ENCODE peak calls at places on chromosomes 3 and 15, in seven cellular contexts. J is psoas muscle, R is adipocyte, Y is thyroid gland, D is left lung, P is heart right ventricle, N is GM12878. W is an unnamed sample.
A peak's percentile ranks its signal among the peaks of the same experiment; 100 is the strongest.

GRCh38 chr3:125375950-125376679 is 990 bp upstream of the ZNF148 start:
- DNase-seq in R (peak; percentile 18), P (no peak), J (no peak), D (no peak), N (no peak), Y (no peak), W (peak; percentile 77)

GRCh38 chr3:42652611-42653302 is 740 bp upstream of the ZBTB47 start:
- DNase-seq in N (peak; percentile 16), D (peak; percentile 90), P (peak; percentile 53), Y (peak; percentile 66), J (peak; percentile 73), R (peak; percentile 82), W (peak; percentile 90)

GRCh38 chr15:91855684-91856553 is 2.4 kb downstream of the SLCO3A1 start:
- DNase-seq in R (peak; percentile 4), N (peak; percentile 33), D (no peak), P (no peak), J (no peak), Y (peak; percentile 77), W (peak; percentile 43)

GRCh38 chr3:123341871-123342630 is 106.8 kb downstream of the ADCY5 start:
- DNase-seq in Y (no peak), N (no peak), D (no peak), P (no peak), R (no peak), J (peak; percentile 42), W (no peak)

GRCh38 chr3:37622999-37623883 is 238.4 kb upstream of the CTDSPL start:
- DNase-seq in P (no peak), D (no peak), R (no peak), N (no peak), Y (no peak), J (no peak), W (no peak)

GRCh38 chr3:174125267-174125844 is 727.8 kb downstream of the NLGN1 start:
- DNase-seq in Y (no peak), D (no peak), P (peak; percentile 5), R (peak; percentile 64), N (no peak), J (no peak), W (peak; percentile 71)

GRCh38 chr3:125115640-125116039 is 59.8 kb upstream of the HEG1 start:
- DNase-seq in P (peak; percentile 20), J (no peak), N (no peak), Y (no peak), R (peak; percentile 92), D (no peak), W (no peak)

GRCh38 chr15:50145451-50145872 is 26.4 kb upstream of the ATP8B4 start:
- DNase-seq in Y (peak; percentile 17), N (peak; percentile 16), J (no peak), P (no peak), R (peak; percentile 97), D (no peak), W (peak; percentile 90)

GRCh38 chr3:86056962-86057361 is 934.0 kb downstream of the VGLL3 start:
- DNase-seq in D (no peak), R (no peak), Y (no peak), P (no peak), N (no peak), J (no peak), W (no peak)

GRCh38 chr15:57100136-57100539 is 181.7 kb downstream of the TCF12 start:
- DNase-seq in D (no peak), N (no peak), Y (no peak), J (no peak), P (no peak), R (no peak), W (no peak)

GRCh38 chr15:90530250-90531051 is 728 bp downstream of the CRTC3 start:
- DNase-seq in R (peak; percentile 65), P (peak; percentile 41), D (peak; percentile 90), Y (peak; percentile 89), N (no peak), J (peak; percentile 74), W (peak; percentile 62)

GRCh38 chr15:21267231-21267630 is 173.1 kb downstream of the POTEB3 start:
- DNase-seq in P (no peak), Y (no peak), N (no peak), D (no peak), J (no peak), R (no peak), W (peak; percentile 1)

GRCh38 chr15:82999905-83000671 is 11.4 kb downstream of the C15orf40 start:
- DNase-seq in J (no peak), P (no peak), D (no peak), Y (peak; percentile 19), R (peak; percentile 69), N (peak; percentile 43), W (peak; percentile 75)

GRCh38 chr15:48221885-48222284 is 15.8 kb downstream of the SLC12A1 start:
- DNase-seq in R (no peak), D (no peak), N (no peak), Y (no peak), J (no peak), P (no peak), W (no peak)

GRCh38 chr3:120214161-120214560 is 70.9 kb downstream of the GPR156 start:
- DNase-seq in D (no peak), P (no peak), N (no peak), R (no peak), Y (no peak), J (no peak), W (peak; percentile 44)

GRCh38 chr3:128339491-128340012 is 127.1 kb downstream of the DNAJB8 start:
- DNase-seq in Y (no peak), N (no peak), J (peak; percentile 6), D (no peak), P (no peak), R (no peak), W (no peak)

GRCh38 chr3:52233968-52234367 is 5.0 kb downstream of the TWF2 start:
- DNase-seq in N (no peak), D (no peak), R (no peak), J (peak; percentile 79), Y (no peak), P (peak; percentile 73), W (no peak)

GRCh38 chr3:182523836-182524235 is 269.5 kb upstream of the ATP11B start:
- DNase-seq in R (no peak), P (no peak), D (no peak), Y (no peak), N (no peak), J (no peak), W (peak; percentile 59)

GRCh38 chr3:94978076-94978475 is 915.2 kb downstream of the NSUN3 start:
- DNase-seq in J (no peak), R (no peak), Y (no peak), D (no peak), P (no peak), N (no peak), W (no peak)

GRCh38 chr15:40161693-40162401 is 978 bp downstream of the BUB1B start:
- DNase-seq in Y (no peak), D (no peak), P (no peak), R (no peak), J (no peak), N (no peak), W (no peak)

GRCh38 chr15:39230205-39230916 is 350.5 kb upstream of the THBS1 start:
- DNase-seq in D (no peak), J (no peak), N (no peak), P (no peak), Y (no peak), R (no peak), W (no peak)

GRCh38 chr15:34721802-34722795 is 32.7 kb downstream of the GJD2 start:
- DNase-seq in N (no peak), J (peak; percentile 83), Y (peak; percentile 16), R (peak; percentile 90), D (peak; percentile 72), P (peak; percentile 70), W (no peak)

GRCh38 chr3:51718547-51719412 is 11.9 kb downstream of the GRM2 start:
- DNase-seq in J (peak; percentile 72), D (no peak), Y (peak; percentile 38), N (peak; percentile 23), R (peak; percentile 41), P (peak; percentile 44), W (peak; percentile 80)

GRCh38 chr3:149384911-149385321 is 7.5 kb upstream of the TM4SF1 start:
- DNase-seq in N (no peak), R (peak; percentile 27), P (no peak), D (no peak), Y (no peak), J (no peak), W (peak; percentile 47)

GRCh38 chr3:64971584-64971983 is 283.8 kb upstream of the ADAMTS9 start:
- DNase-seq in Y (no peak), N (no peak), P (no peak), D (no peak), R (no peak), J (no peak), W (no peak)

GRCh38 chr3:71057526-71057894 is 526.0 kb downstream of the FOXP1 start:
- DNase-seq in P (no peak), D (no peak), R (peak; percentile 35), N (no peak), Y (no peak), J (no peak), W (peak; percentile 87)

GRCh38 chr3:49673715-49674490 is at the start of gene APEH:
- DNase-seq in R (peak; percentile 99), Y (peak; percentile 99), N (peak; percentile 95), P (peak; percentile 94), D (peak; percentile 99), J (peak; percentile 98), W (peak; percentile 98)
- H3K4me1 ChIP-seq in R (peaks cover 24% of the 10 kb centered on the region), Y (peaks cover 14% of the 10 kb centered on the region), N (peaks cover 10% of the 10 kb centered on the region), P (peaks cover 20% of the 10 kb centered on the region), D (peaks cover 7% of the 10 kb centered on the region), J (peaks cover 20% of the 10 kb centered on the region), W (peaks cover 26% of the 10 kb centered on the region)

DNA sequence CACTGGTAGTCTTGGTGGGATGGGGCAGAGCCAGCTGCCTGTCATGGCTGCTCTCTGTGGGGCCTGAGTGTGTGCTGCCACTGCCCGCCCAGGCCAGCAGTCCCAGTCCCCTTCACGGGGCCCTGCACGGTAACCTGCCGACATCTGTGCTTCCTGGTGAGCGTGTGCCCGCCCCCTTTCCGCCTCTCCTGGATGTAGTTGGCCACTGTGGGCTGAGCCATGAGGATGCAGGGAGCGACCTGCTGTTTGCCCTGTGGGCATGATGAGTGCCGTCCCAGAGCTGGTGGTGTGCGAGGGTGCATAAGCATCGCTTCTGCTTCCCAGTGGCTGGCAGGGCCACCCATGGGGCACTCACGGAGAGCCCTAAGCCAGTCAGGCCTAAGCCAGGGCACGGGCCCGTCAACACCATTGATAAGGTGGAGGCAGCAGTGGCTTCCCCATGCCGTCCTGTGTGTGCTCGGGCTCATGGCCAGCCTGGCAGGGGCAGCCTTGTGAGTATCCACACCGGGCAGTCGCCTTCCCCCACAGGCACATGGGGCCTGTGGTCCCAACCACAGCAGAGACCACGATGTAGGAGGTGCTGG is 14.6 kb downstream of the PLXNA1 start:
- DNase-seq in R (no peak), N (no peak), P (peak; percentile 43), J (no peak), Y (no peak), D (no peak), W (no peak)
- H3K4me1 ChIP-seq in R (peaks cover 29% of the 10 kb centered on the region), N (peaks cover 4% of the 10 kb centered on the region), P (peaks cover 76% of the 10 kb centered on the region), J (peaks cover 36% of the 10 kb centered on the region), Y (peaks cover 40% of the 10 kb centered on the region), D (peaks cover 19% of the 10 kb centered on the region), W (no peaks in the 10 kb centered on the region)

DNA sequence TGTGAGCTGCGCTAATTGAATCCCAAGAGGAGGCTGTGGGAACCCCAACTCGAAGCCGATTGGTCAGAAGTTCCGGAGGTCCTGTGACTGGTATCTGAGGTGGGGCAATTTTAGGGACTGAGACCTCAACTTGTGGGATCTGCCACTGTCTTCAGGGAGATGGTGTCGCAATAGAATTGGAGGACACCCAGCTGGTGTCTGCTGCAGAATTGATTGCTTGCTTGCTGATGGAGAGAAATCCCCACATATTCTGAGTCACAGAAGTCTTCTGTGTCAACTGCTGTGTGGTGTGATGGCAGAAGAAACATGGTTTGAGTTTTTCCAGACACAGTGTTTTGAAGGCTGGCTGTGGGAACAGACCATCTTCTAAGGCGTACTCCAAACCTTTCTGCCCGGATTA is 99.7 kb upstream of the PLXNA1 start:
- DNase-seq in D (no peak), P (no peak), J (no peak), N (no peak), R (peak; percentile 48), Y (no peak), W (no peak)
- H3K4me1 ChIP-seq in D (no peaks in the 10 kb centered on the region), P (peaks cover 4% of the 10 kb centered on the region), J (no peaks in the 10 kb centered on the region), N (peaks cover 6% of the 10 kb centered on the region), R (peaks cover 39% of the 10 kb centered on the region), Y (no peaks in the 10 kb centered on the region), W (no peaks in the 10 kb centered on the region)

GRCh38 chr15:72229076-72229946 is 1.7 kb downstream of the PKM start:
- DNase-seq in N (no peak), Y (no peak), P (no peak), D (no peak), J (peak; percentile 60), R (peak; percentile 69), W (no peak)
- H3K4me1 ChIP-seq in N (peaks cover 12% of the 10 kb centered on the region), Y (peaks cover 46% of the 10 kb centered on the region), P (peaks cover 53% of the 10 kb centered on the region), D (peaks cover 37% of the 10 kb centered on the region), J (peaks cover 56% of the 10 kb centered on the region), R (peaks cover 46% of the 10 kb centered on the region), W (peaks cover 28% of the 10 kb centered on the region)

W was measured in PC-3.